ENCODE peak calls at places on chromosomes 7 and 10, in six cellular contexts. One of them, this sample, is unnamed.

GRCh38 chr10:5632430-5632829 is 34.0 kb downstream of the ASB13 start:
- DNase-seq in hepatocyte: peak; percentile 84
- DNase-seq in OCI-LY7: no peak
- DNase-seq in MM.1S: no peak
- DNase-seq in HCT116: no peak
- DNase-seq in PC-3: peak; percentile 31
- DNase-seq in this sample: peak; percentile 50

GRCh38 chr7:105887569-105888199 is 11.3 kb upstream of the ATXN7L1 start:
- DNase-seq in hepatocyte: peak; percentile 24
- DNase-seq in OCI-LY7: no peak
- DNase-seq in MM.1S: no peak
- DNase-seq in HCT116: no peak
- DNase-seq in PC-3: no peak
- DNase-seq in this sample: no peak

GRCh38 chr10:110141747-110142625 is 65.4 kb upstream of the MXI1 start:
- DNase-seq in hepatocyte: peak; percentile 27
- DNase-seq in OCI-LY7: no peak
- DNase-seq in MM.1S: no peak
- DNase-seq in HCT116: no peak
- DNase-seq in PC-3: no peak
- DNase-seq in this sample: no peak

GRCh38 chr7:10802526-10802925 is 171.1 kb upstream of the PHF14 start:
- DNase-seq in hepatocyte: no peak
- DNase-seq in OCI-LY7: no peak
- DNase-seq in MM.1S: no peak
- DNase-seq in HCT116: no peak
- DNase-seq in PC-3: peak; percentile 22
- DNase-seq in this sample: peak; percentile 78

GRCh38 chr10:119022846-119023552 is 6.5 kb upstream of the NANOS1 start:
- DNase-seq in hepatocyte: no peak
- DNase-seq in OCI-LY7: no peak
- DNase-seq in MM.1S: no peak
- DNase-seq in HCT116: no peak
- DNase-seq in PC-3: peak; percentile 82
- DNase-seq in this sample: peak; percentile 82

GRCh38 chr7:26508917-26509316 is 217.3 kb downstream of the SNX10 start:
- DNase-seq in hepatocyte: no peak
- DNase-seq in OCI-LY7: no peak
- DNase-seq in MM.1S: no peak
- DNase-seq in HCT116: no peak
- DNase-seq in PC-3: peak; percentile 62
- DNase-seq in this sample: no peak

GRCh38 chr7:82859106-82859850 is 303.4 kb downstream of the PCLO start:
- DNase-seq in hepatocyte: no peak
- DNase-seq in OCI-LY7: no peak
- DNase-seq in MM.1S: peak; percentile 21
- DNase-seq in HCT116: no peak
- DNase-seq in PC-3: no peak
- DNase-seq in this sample: peak; percentile 10

GRCh38 chr10:21518629-21519321 is 6.7 kb downstream of the SKIDA1 start:
- DNase-seq in hepatocyte: peak; percentile 52
- DNase-seq in OCI-LY7: no peak
- DNase-seq in MM.1S: no peak
- DNase-seq in HCT116: no peak
- DNase-seq in PC-3: peak; percentile 7
- DNase-seq in this sample: peak; percentile 62

GRCh38 chr7:2926120-2926897 is 82.2 kb upstream of the GNA12 start:
- DNase-seq in hepatocyte: no peak
- DNase-seq in OCI-LY7: no peak
- DNase-seq in MM.1S: no peak
- DNase-seq in HCT116: no peak
- DNase-seq in PC-3: no peak
- DNase-seq in this sample: no peak

GRCh38 chr7:97819161-97819560 is 53.0 kb downstream of the ASNS start:
- DNase-seq in hepatocyte: no peak
- DNase-seq in OCI-LY7: no peak
- DNase-seq in MM.1S: no peak
- DNase-seq in HCT116: peak; percentile 15
- DNase-seq in PC-3: peak; percentile 31
- DNase-seq in this sample: no peak

GRCh38 chr7:141676618-141677017 is 25.3 kb downstream of the DENND11 start:
- DNase-seq in hepatocyte: no peak
- DNase-seq in OCI-LY7: no peak
- DNase-seq in MM.1S: no peak
- DNase-seq in HCT116: no peak
- DNase-seq in PC-3: peak; percentile 88
- DNase-seq in this sample: peak; percentile 16

GRCh38 chr10:128180843-128181242 is 54.6 kb upstream of the MKI67 start:
- DNase-seq in hepatocyte: no peak
- DNase-seq in OCI-LY7: no peak
- DNase-seq in MM.1S: peak; percentile 53
- DNase-seq in HCT116: no peak
- DNase-seq in PC-3: no peak
- DNase-seq in this sample: no peak

GRCh38 chr10:30284860-30285594 is 64.1 kb downstream of the MTPAP start:
- DNase-seq in hepatocyte: peak; percentile 29
- DNase-seq in OCI-LY7: no peak
- DNase-seq in MM.1S: peak; percentile 57
- DNase-seq in HCT116: no peak
- DNase-seq in PC-3: peak; percentile 35
- DNase-seq in this sample: peak; percentile 70

GRCh38 chr7:47323904-47324303 is 258.0 kb downstream of the TNS3 start:
- DNase-seq in hepatocyte: no peak
- DNase-seq in OCI-LY7: no peak
- DNase-seq in MM.1S: no peak
- DNase-seq in HCT116: no peak
- DNase-seq in PC-3: no peak
- DNase-seq in this sample: no peak

GRCh38 chr10:74813371-74813770 is 13.0 kb upstream of the KAT6B start:
- DNase-seq in hepatocyte: no peak
- DNase-seq in OCI-LY7: no peak
- DNase-seq in MM.1S: no peak
- DNase-seq in HCT116: no peak
- DNase-seq in PC-3: no peak
- DNase-seq in this sample: no peak

GRCh38 chr7:24879281-24879680 is 100.7 kb downstream of the OSBPL3 start:
- DNase-seq in hepatocyte: no peak
- DNase-seq in OCI-LY7: no peak
- DNase-seq in MM.1S: no peak
- DNase-seq in HCT116: no peak
- DNase-seq in PC-3: no peak
- DNase-seq in this sample: peak; percentile 50

GRCh38 chr7:25851332-25852248 is 300.4 kb upstream of the NFE2L3 start:
- DNase-seq in hepatocyte: peak; percentile 94
- DNase-seq in OCI-LY7: peak; percentile 81
- DNase-seq in MM.1S: peak; percentile 80
- DNase-seq in HCT116: no peak
- DNase-seq in PC-3: peak; percentile 89
- DNase-seq in this sample: peak; percentile 91

GRCh38 chr10:82150123-82150900 is 275.3 kb downstream of the NRG3 start:
- DNase-seq in hepatocyte: peak; percentile 62
- DNase-seq in OCI-LY7: peak; percentile 74
- DNase-seq in MM.1S: no peak
- DNase-seq in HCT116: no peak
- DNase-seq in PC-3: no peak
- DNase-seq in this sample: no peak

GRCh38 chr10:129769381-129770116 is 194.5 kb downstream of the EBF3 start:
- DNase-seq in hepatocyte: no peak
- DNase-seq in OCI-LY7: no peak
- DNase-seq in MM.1S: no peak
- DNase-seq in HCT116: no peak
- DNase-seq in PC-3: no peak
- DNase-seq in this sample: no peak
- TF ChIP-seq EZH2phosphoT487 in hepatocyte: no peak
- TF ChIP-seq EZH2phosphoT487 in OCI-LY7: no peak
- TF ChIP-seq EZH2phosphoT487 in MM.1S: no peak
- TF ChIP-seq EZH2phosphoT487 in HCT116: no peak
- TF ChIP-seq EZH2phosphoT487 in PC-3: no peak
- TF ChIP-seq EZH2phosphoT487 in this sample: no peak

GRCh38 chr10:70711911-70712310 is 39.6 kb downstream of the ADAMTS14 start:
- DNase-seq in hepatocyte: no peak
- DNase-seq in OCI-LY7: no peak
- DNase-seq in MM.1S: no peak
- DNase-seq in HCT116: no peak
- DNase-seq in PC-3: no peak
- DNase-seq in this sample: no peak

GRCh38 chr10:70714961-70715360 is 42.7 kb downstream of the ADAMTS14 start:
- DNase-seq in hepatocyte: no peak
- DNase-seq in OCI-LY7: no peak
- DNase-seq in MM.1S: no peak
- DNase-seq in HCT116: no peak
- DNase-seq in PC-3: no peak
- DNase-seq in this sample: no peak

GRCh38 chr10:70714245-70714644 is 41.9 kb downstream of the ADAMTS14 start:
- DNase-seq in hepatocyte: no peak
- DNase-seq in OCI-LY7: no peak
- DNase-seq in MM.1S: no peak
- DNase-seq in HCT116: no peak
- DNase-seq in PC-3: no peak
- DNase-seq in this sample: no peak

GRCh38 chr10:70711177-70711576 is 38.9 kb downstream of the ADAMTS14 start:
- DNase-seq in hepatocyte: no peak
- DNase-seq in OCI-LY7: no peak
- DNase-seq in MM.1S: no peak
- DNase-seq in HCT116: no peak
- DNase-seq in PC-3: no peak
- DNase-seq in this sample: no peak

DNA sequence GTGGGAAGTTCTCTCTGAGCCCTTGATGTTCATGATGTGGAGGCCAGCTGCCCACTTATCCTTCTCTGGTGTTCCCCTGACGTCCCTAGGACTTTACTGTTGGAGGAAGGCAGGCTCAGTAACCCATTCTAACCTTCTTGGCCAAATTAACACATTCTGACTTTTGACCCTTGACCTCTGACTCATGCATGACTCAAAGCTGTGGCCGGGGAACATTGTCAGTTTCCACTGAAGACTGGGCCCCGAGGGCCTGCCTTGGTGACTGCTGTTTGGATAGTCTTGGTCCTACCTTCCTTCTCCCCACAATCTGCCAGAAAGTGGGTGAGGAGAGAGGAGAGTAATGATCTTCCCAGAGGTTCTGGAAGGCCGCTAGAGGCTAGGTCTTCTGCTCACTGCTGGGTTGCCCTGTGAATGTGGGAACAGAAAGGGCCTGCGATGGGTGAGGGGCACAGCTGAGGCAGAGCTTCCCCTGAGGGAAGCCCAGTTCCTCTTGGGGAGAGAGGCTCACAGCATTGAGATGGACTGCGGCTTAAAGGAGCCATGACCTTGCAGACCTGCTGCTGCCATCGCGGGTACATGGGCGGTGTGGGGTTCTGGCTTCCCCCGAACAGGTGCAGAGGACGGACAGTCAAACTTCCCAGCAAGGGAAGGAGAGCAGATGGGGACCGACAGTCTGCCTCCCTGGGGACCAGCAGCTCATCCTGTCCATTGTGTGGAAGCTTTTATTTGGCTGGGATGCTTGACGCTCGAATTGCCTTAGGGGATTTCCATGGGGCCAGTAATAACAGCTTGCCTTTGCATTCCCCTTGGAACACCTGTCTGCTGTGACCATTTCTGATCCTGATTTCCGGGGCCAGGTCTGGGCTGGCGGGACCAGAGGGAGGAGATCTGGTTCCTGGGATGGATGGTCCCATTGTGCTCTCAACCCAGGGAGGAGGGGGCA is 43.8 kb downstream of the ADAMTS14 start:
- DNase-seq in hepatocyte: peak; percentile 23
- DNase-seq in OCI-LY7: no peak
- DNase-seq in MM.1S: no peak
- DNase-seq in HCT116: peak; percentile 68
- DNase-seq in PC-3: peak; percentile 69
- DNase-seq in this sample: peak; percentile 57
- H3K27ac ChIP-seq in hepatocyte: no peak overlapping the region
- H3K27ac ChIP-seq in OCI-LY7: no peak overlapping the region
- H3K27ac ChIP-seq in MM.1S: no peak overlapping the region
- H3K27ac ChIP-seq in HCT116: peak overlapping the region; percentile 39
- H3K27ac ChIP-seq in PC-3: no peak overlapping the region
- H3K27ac ChIP-seq in this sample: no peak overlapping the region

DNA sequence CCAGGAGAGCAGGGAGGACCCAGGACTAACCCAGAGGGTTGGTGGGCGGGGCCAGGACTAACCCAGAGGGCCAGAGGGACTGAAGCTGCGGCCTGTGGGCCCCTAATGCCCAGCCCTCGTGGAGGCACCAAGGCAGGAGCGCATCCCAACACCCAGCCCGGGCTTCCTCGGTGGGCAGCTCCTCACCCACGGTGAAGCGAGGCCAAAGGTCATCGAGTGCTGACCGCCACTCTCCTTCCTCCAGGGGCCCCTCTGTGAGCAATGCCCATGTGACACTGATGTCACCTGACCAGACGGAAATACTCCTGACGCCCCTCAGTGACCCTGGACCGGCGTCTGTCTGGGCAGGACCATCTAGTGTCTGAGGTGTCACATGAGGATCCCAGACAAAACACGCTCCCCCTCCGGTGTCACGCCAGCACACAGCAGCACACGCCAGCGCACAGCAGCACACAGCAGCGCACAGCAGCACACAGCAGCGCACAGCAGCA is 28.7 kb upstream of the GPR146 start:
- DNase-seq in hepatocyte: peak; percentile 72
- DNase-seq in OCI-LY7: no peak
- DNase-seq in MM.1S: no peak
- DNase-seq in HCT116: no peak
- DNase-seq in PC-3: no peak
- DNase-seq in this sample: no peak
- H3K79me2 ChIP-seq in hepatocyte: peaks cover 17% of the 10 kb centered on the region
- H3K79me2 ChIP-seq in OCI-LY7: no peaks in the 10 kb centered on the region
- H3K79me2 ChIP-seq in MM.1S: no peaks in the 10 kb centered on the region
- H3K79me2 ChIP-seq in HCT116: peaks cover 5% of the 10 kb centered on the region
- H3K79me2 ChIP-seq in PC-3: no peaks in the 10 kb centered on the region
- H3K79me2 ChIP-seq in this sample: peaks cover 3% of the 10 kb centered on the region

GRCh38 chr10:85810674-85811073 is 555.9 kb downstream of the GRID1 start:
- DNase-seq in hepatocyte: no peak
- DNase-seq in OCI-LY7: no peak
- DNase-seq in MM.1S: no peak
- DNase-seq in HCT116: no peak
- DNase-seq in PC-3: no peak
- DNase-seq in this sample: no peak

GRCh38 chr10:85811405-85811804 is 555.2 kb downstream of the GRID1 start:
- DNase-seq in hepatocyte: no peak
- DNase-seq in OCI-LY7: no peak
- DNase-seq in MM.1S: no peak
- DNase-seq in HCT116: no peak
- DNase-seq in PC-3: no peak
- DNase-seq in this sample: no peak
- TF ChIP-seq EZH2phosphoT487 in hepatocyte: no peak
- TF ChIP-seq EZH2phosphoT487 in OCI-LY7: no peak
- TF ChIP-seq EZH2phosphoT487 in MM.1S: no peak
- TF ChIP-seq EZH2phosphoT487 in HCT116: no peak
- TF ChIP-seq EZH2phosphoT487 in PC-3: no peak
- TF ChIP-seq EZH2phosphoT487 in this sample: no peak

This sample was measured in GM23248.